ENCODE peak calls at places on chromosome 10, in nine cellular contexts. One of them, this sample, is unnamed.

GRCh38 chr10:14056545-14057332 is 274.0 kb downstream of the FRMD4A start:
- DNase-seq in central memory CD4-positive, alpha-beta T cell: no peak
- DNase-seq in IMR-90: peak
- DNase-seq in CD4-positive, alpha-beta memory T cell: no peak
- DNase-seq in progenitor cell of endocrine pancreas: no peak
- DNase-seq in brain microvascular endothelial cell: peak
- DNase-seq in neuronal stem cell: no peak
- DNase-seq in AG04449: peak
- DNase-seq in NCI-H774: no peak
- DNase-seq in this sample: no peak

GRCh38 chr10:78542536-78542935 is 508.9 kb downstream of the RPS24 start:
- DNase-seq in central memory CD4-positive, alpha-beta T cell: no peak
- DNase-seq in IMR-90: no peak
- DNase-seq in CD4-positive, alpha-beta memory T cell: no peak
- DNase-seq in progenitor cell of endocrine pancreas: no peak
- DNase-seq in brain microvascular endothelial cell: no peak
- DNase-seq in neuronal stem cell: no peak
- DNase-seq in AG04449: no peak
- DNase-seq in NCI-H774: no peak
- DNase-seq in this sample: no peak

GRCh38 chr10:123142701-123143161 is 5.2 kb upstream of the HMX2 start:
- DNase-seq in central memory CD4-positive, alpha-beta T cell: no peak
- DNase-seq in IMR-90: no peak
- DNase-seq in CD4-positive, alpha-beta memory T cell: no peak
- DNase-seq in progenitor cell of endocrine pancreas: no peak
- DNase-seq in brain microvascular endothelial cell: no peak
- DNase-seq in neuronal stem cell: no peak
- DNase-seq in AG04449: no peak
- DNase-seq in NCI-H774: no peak
- DNase-seq in this sample: no peak

GRCh38 chr10:125174360-125174759 is 14.0 kb upstream of the CTBP2 start:
- DNase-seq in central memory CD4-positive, alpha-beta T cell: no peak
- DNase-seq in IMR-90: no peak
- DNase-seq in CD4-positive, alpha-beta memory T cell: no peak
- DNase-seq in progenitor cell of endocrine pancreas: no peak
- DNase-seq in brain microvascular endothelial cell: no peak
- DNase-seq in neuronal stem cell: no peak
- DNase-seq in AG04449: no peak
- DNase-seq in NCI-H774: no peak
- DNase-seq in this sample: no peak

GRCh38 chr10:44723654-44724053 is 187.5 kb upstream of the TMEM72 start:
- DNase-seq in central memory CD4-positive, alpha-beta T cell: no peak
- DNase-seq in IMR-90: peak
- DNase-seq in CD4-positive, alpha-beta memory T cell: no peak
- DNase-seq in progenitor cell of endocrine pancreas: no peak
- DNase-seq in brain microvascular endothelial cell: peak
- DNase-seq in neuronal stem cell: no peak
- DNase-seq in AG04449: no peak
- DNase-seq in NCI-H774: no peak
- DNase-seq in this sample: no peak

GRCh38 chr10:11795101-11795920 is 27.8 kb upstream of the PROSER2 start:
- DNase-seq in central memory CD4-positive, alpha-beta T cell: no peak
- DNase-seq in IMR-90: no peak
- DNase-seq in CD4-positive, alpha-beta memory T cell: no peak
- DNase-seq in progenitor cell of endocrine pancreas: no peak
- DNase-seq in brain microvascular endothelial cell: no peak
- DNase-seq in neuronal stem cell: no peak
- DNase-seq in AG04449: no peak
- DNase-seq in NCI-H774: no peak
- DNase-seq in this sample: no peak

GRCh38 chr10:94174838-94175237 is 181.1 kb downstream of the PLCE1 start:
- DNase-seq in central memory CD4-positive, alpha-beta T cell: no peak
- DNase-seq in IMR-90: peak
- DNase-seq in CD4-positive, alpha-beta memory T cell: no peak
- DNase-seq in progenitor cell of endocrine pancreas: no peak
- DNase-seq in brain microvascular endothelial cell: no peak
- DNase-seq in neuronal stem cell: no peak
- DNase-seq in AG04449: no peak
- DNase-seq in NCI-H774: no peak
- DNase-seq in this sample: no peak

GRCh38 chr10:61923210-61924024 is 21.9 kb downstream of the ARID5B start:
- DNase-seq in central memory CD4-positive, alpha-beta T cell: no peak
- DNase-seq in IMR-90: peak
- DNase-seq in CD4-positive, alpha-beta memory T cell: no peak
- DNase-seq in progenitor cell of endocrine pancreas: no peak
- DNase-seq in brain microvascular endothelial cell: peak
- DNase-seq in neuronal stem cell: no peak
- DNase-seq in AG04449: no peak
- DNase-seq in NCI-H774: no peak
- DNase-seq in this sample: no peak

GRCh38 chr10:5775705-5776104 is 37.5 kb downstream of the GDI2 start:
- DNase-seq in central memory CD4-positive, alpha-beta T cell: peak
- DNase-seq in IMR-90: no peak
- DNase-seq in CD4-positive, alpha-beta memory T cell: peak
- DNase-seq in progenitor cell of endocrine pancreas: no peak
- DNase-seq in brain microvascular endothelial cell: no peak
- DNase-seq in neuronal stem cell: no peak
- DNase-seq in AG04449: no peak
- DNase-seq in NCI-H774: no peak
- DNase-seq in this sample: peak

GRCh38 chr10:88408111-88408510 is 175.0 kb downstream of the RNLS start:
- DNase-seq in central memory CD4-positive, alpha-beta T cell: no peak
- DNase-seq in IMR-90: no peak
- DNase-seq in CD4-positive, alpha-beta memory T cell: no peak
- DNase-seq in progenitor cell of endocrine pancreas: no peak
- DNase-seq in brain microvascular endothelial cell: no peak
- DNase-seq in neuronal stem cell: no peak
- DNase-seq in AG04449: no peak
- DNase-seq in NCI-H774: no peak
- DNase-seq in this sample: no peak

GRCh38 chr10:121043124-121043849 is 192.1 kb downstream of the WDR11 start:
- DNase-seq in central memory CD4-positive, alpha-beta T cell: no peak
- DNase-seq in IMR-90: no peak
- DNase-seq in CD4-positive, alpha-beta memory T cell: no peak
- DNase-seq in progenitor cell of endocrine pancreas: no peak
- DNase-seq in brain microvascular endothelial cell: no peak
- DNase-seq in neuronal stem cell: no peak
- DNase-seq in AG04449: no peak
- DNase-seq in NCI-H774: no peak
- DNase-seq in this sample: no peak